ENCODE peak calls at places on chromosomes 4 and X, in five cellular contexts. R is NCI-H1417; I is H7; S is ecto neural progenitor cell; N is activated naive CD4-positive, alpha-beta T cell treated with anti-CD3 and anti-CD28 coated beads for 36 hours. G is an unnamed sample.

GRCh38 chr4:2812985-2813384 is 20.1 kb downstream of the SH3BP2 start:
- DNase-seq in R (no peak), I (no peak), S (no peak), N (no peak), G (no peak)

GRCh38 chr4:129043523-129043922 is 49.8 kb downstream of the SCLT1 start:
- DNase-seq in R (no peak), I (no peak), S (no peak), N (no peak), G (no peak)

GRCh38 chr4:105140684-105141490 is 5.8 kb upstream of the TET2 start:
- DNase-seq in R (peak; percentile 43), I (peak; percentile 40), S (no peak), N (peak; percentile 59), G (no peak)

GRCh38 chrX:108307408-108308085 is 130.7 kb downstream of the COL4A6 start:
- DNase-seq in R (no peak), I (no peak), S (no peak), N (no peak), G (no peak)

GRCh38 chrX:68273887-68274286 is 159.4 kb downstream of the OPHN1 start:
- DNase-seq in R (no peak), I (no peak), S (no peak), N (no peak), G (no peak)

GRCh38 chrX:131821945-131822622 is 201.0 kb upstream of the STK26 start:
- DNase-seq in R (peak; percentile 62), I (no peak), S (no peak), N (no peak), G (no peak)

GRCh38 chrX:16087081-16087480 is 36.3 kb upstream of the GRPR start:
- DNase-seq in R (no peak), I (no peak), S (no peak), N (no peak), G (no peak)

GRCh38 chr4:80471701-80472100 is 136.2 kb downstream of the CFAP299 start:
- DNase-seq in R (peak; percentile 93), I (peak; percentile 22), S (no peak), N (no peak), G (no peak)

GRCh38 chrX:71636438-71637252 is 18.3 kb upstream of the CXCR3 start:
- DNase-seq in R (peak; percentile 21), I (no peak), S (no peak), N (peak; percentile 27), G (no peak)

GRCh38 chr4:158912390-158913175 is 143.8 kb downstream of the FNIP2 start:
- DNase-seq in R (no peak), I (no peak), S (no peak), N (no peak), G (no peak)

GRCh38 chr4:123034023-123034422 is 111.6 kb upstream of the NUDT6 start:
- DNase-seq in R (no peak), I (no peak), S (no peak), N (no peak), G (no peak)

GRCh38 chrX:151004085-151004484 is 20.9 kb downstream of the HMGB3 start:
- DNase-seq in R (no peak), I (peak; percentile 43), S (no peak), N (no peak), G (no peak)

G was measured in neural crest cell.